ENCODE peak calls at places on chromosomes 7 and 10, in five cellular contexts. D is Calu3, P is GM13976, F is ovary, Y is bronchial epithelial cell. C is an unnamed sample.

GRCh38 chr10:71713135-71714040 is 6.2 kb downstream of the C10orf105 start:
- DNase-seq in D (peak), P (no peak), F (peak), Y (peak), C (no peak)

GRCh38 chr10:5647507-5648240 is 18.7 kb downstream of the ASB13 start:
- DNase-seq in D (no peak), P (no peak), F (no peak), Y (no peak), C (no peak)

GRCh38 chr10:50367732-50368131 is 116.4 kb upstream of the ASAH2 start:
- DNase-seq in D (peak), P (no peak), F (peak), Y (peak), C (no peak)

GRCh38 chr10:124618674-124619073 is 125.5 kb downstream of the FAM53B start:
- DNase-seq in D (no peak), P (no peak), F (no peak), Y (no peak), C (no peak)

GRCh38 chr10:124043310-124044142 is 49.9 kb downstream of the CHST15 start:
- DNase-seq in D (no peak), P (peak), F (no peak), Y (peak), C (peak)

GRCh38 chr7:820341-820740 is 11.9 kb upstream of the SUN1 start:
- DNase-seq in D (no peak), P (no peak), F (no peak), Y (no peak), C (no peak)

GRCh38 chr10:103281753-103282152 is 4.8 kb downstream of the INA start:
- DNase-seq in D (no peak), P (no peak), F (no peak), Y (no peak), C (no peak)

GRCh38 chr7:138524259-138524658 is 64.2 kb downstream of the TRIM24 start:
- DNase-seq in D (no peak), P (no peak), F (no peak), Y (no peak), C (no peak)

GRCh38 chr10:5525581-5526271 is 965 bp downstream of the CALML3 start:
- DNase-seq in D (no peak), P (no peak), F (no peak), Y (peak), C (no peak)

GRCh38 chr10:132460691-132461090 is 63.7 kb downstream of the PWWP2B start:
- DNase-seq in D (no peak), P (peak), F (no peak), Y (no peak), C (no peak)

GRCh38 chr10:87861566-87861952 is 1.8 kb downstream of the KLLN start:
- DNase-seq in D (peak), P (peak), F (peak), Y (peak), C (peak)

GRCh38 chr7:32881074-32881982 is 10.2 kb downstream of the KBTBD2 start:
- DNase-seq in D (no peak), P (no peak), F (no peak), Y (no peak), C (no peak)

GRCh38 chr10:117460846-117461765 is 81.4 kb upstream of the EMX2 start:
- DNase-seq in D (no peak), P (no peak), F (no peak), Y (no peak), C (no peak)

GRCh38 chr7:115634633-115635032 is 395.9 kb downstream of the TFEC start:
- DNase-seq in D (peak), P (no peak), F (no peak), Y (peak), C (no peak)

GRCh38 chr10:24553051-24553612 is 170.6 kb downstream of the ARHGAP21 start:
- DNase-seq in D (peak), P (no peak), F (no peak), Y (no peak), C (no peak)

GRCh38 chr10:13496164-13496563 is 32.6 kb downstream of the BEND7 start:
- DNase-seq in D (no peak), P (no peak), F (no peak), Y (no peak), C (no peak)

GRCh38 chr10:13984647-13985155 is 346.0 kb downstream of the FRMD4A start:
- DNase-seq in D (no peak), P (no peak), F (no peak), Y (peak), C (no peak)

GRCh38 chr7:128672927-128673517 is 930 bp downstream of the GARIN1A start:
- DNase-seq in D (no peak), P (peak), F (no peak), Y (peak), C (no peak)

GRCh38 chr10:3754727-3755439 is 30.1 kb downstream of the KLF6 start:
- DNase-seq in D (peak), P (no peak), F (no peak), Y (peak), C (no peak)

GRCh38 chr10:115050375-115050960 is 42.7 kb upstream of the ATRNL1 start:
- DNase-seq in D (no peak), P (no peak), F (no peak), Y (no peak), C (no peak)

GRCh38 chr10:72830625-72831024 is 62.9 kb upstream of the OIT3 start:
- DNase-seq in D (no peak), P (no peak), F (no peak), Y (no peak), C (no peak)

GRCh38 chr10:84517455-84518046 is 189.2 kb downstream of the CCSER2 start:
- DNase-seq in D (no peak), P (no peak), F (no peak), Y (no peak), C (no peak)

GRCh38 chr10:44925811-44926760 is 14.9 kb downstream of the TMEM72 start:
- DNase-seq in D (no peak), P (no peak), F (no peak), Y (no peak), C (no peak)

GRCh38 chr10:7417103-7417623 is 6.3 kb upstream of the SFMBT2 start:
- DNase-seq in D (no peak), P (no peak), F (no peak), Y (peak), C (no peak)

GRCh38 chr7:379456-380225 is 89.7 kb downstream of the FOXL3 start:
- DNase-seq in D (no peak), P (peak), F (peak), Y (no peak), C (peak)

GRCh38 chr10:80161321-80162084 is 29.0 kb downstream of the PLAC9 start:
- DNase-seq in D (no peak), P (no peak), F (no peak), Y (no peak), C (no peak)
- TF ChIP-seq CTCF in D (peak), P (no peak), F (no peak), Y (no peak), C (no peak)

GRCh38 chr7:75915416-75916156 is 631 bp downstream of the POR start:
- DNase-seq in D (no peak), P (peak), F (peak), Y (no peak), C (peak)
- TF ChIP-seq CTCF in D (no peak), P (no peak), F (no peak), Y (peak), C (no peak)

GRCh38 chr10:28679941-28680752 is 2.8 kb downstream of the BAMBI start:
- DNase-seq in D (peak), P (no peak), F (no peak), Y (no peak), C (no peak)
- TF ChIP-seq CTCF in D (peak), P (no peak), F (no peak), Y (peak), C (peak)

GRCh38 chr7:100604078-100604975 is 2.2 kb downstream of the PCOLCE start:
- DNase-seq in D (peak), P (peak), F (peak), Y (peak), C (peak)
- TF ChIP-seq CTCF in D (peak), P (peak), F (no peak), Y (peak), C (peak)

GRCh38 chr7:151032936-151033863 is 5.0 kb downstream of the ABCB8 start:
- DNase-seq in D (no peak), P (no peak), F (no peak), Y (no peak), C (no peak)
- TF ChIP-seq CTCF in D (peak), P (no peak), F (no peak), Y (peak), C (no peak)

GRCh38 chr10:92475357-92475868 is 98.5 kb downstream of the IDE start:
- DNase-seq in D (no peak), P (no peak), F (no peak), Y (no peak), C (no peak)
- TF ChIP-seq CTCF in D (no peak), P (no peak), F (no peak), Y (no peak), C (no peak)

DNA sequence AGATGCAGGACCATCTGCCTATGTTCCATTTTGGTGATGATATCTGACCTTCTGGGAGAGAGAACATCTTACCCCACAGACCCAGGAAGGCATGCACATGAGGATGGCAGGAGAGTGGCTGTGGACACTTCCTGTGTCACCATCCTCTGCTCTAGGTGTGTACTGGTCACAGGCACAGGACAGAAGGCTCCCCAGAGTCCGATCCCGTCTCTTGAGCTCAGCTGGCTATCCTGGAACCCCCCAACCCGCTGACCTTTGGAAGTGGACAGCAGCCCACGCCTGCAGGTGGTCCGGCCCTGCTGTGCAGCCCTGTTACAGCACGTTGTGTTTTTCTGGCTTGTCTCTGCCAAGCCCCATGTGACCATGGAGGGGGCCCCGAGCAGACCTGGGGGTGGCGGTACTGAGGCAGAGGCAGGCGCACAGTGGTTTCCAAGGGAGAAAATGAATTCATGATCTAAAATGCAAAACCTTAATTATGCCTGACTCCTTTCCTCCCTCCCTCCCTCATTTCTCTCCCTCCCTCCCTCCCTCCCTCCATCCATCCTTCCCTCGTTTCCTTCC is 178.8 kb downstream of the CUX1 start:
- DNase-seq in D (no peak), P (no peak), F (no peak), Y (no peak), C (no peak)
- TF ChIP-seq CTCF in D (no peak), P (no peak), F (no peak), Y (no peak), C (peak)

C was measured in GM13977.